ENCODE peak calls at places on chromosomes 2 and 18, in five cellular contexts. C, W, M, H and N are unnamed samples.

GRCh38 chr2:196479350-196479749 is 160.2 kb upstream of the CCDC150 start:
- DNase-seq in C (no peak), W (no peak), H (no peak), M (no peak), N (peak; percentile 89)

GRCh38 chr2:78992451-78992806 is 33.1 kb upstream of the REG3G start:
- DNase-seq in H (no peak), C (no peak), M (no peak), W (no peak), N (no peak)

GRCh38 chr2:218398437-218399390 is 954 bp upstream of the CTDSP1 start:
- DNase-seq in M (peak; percentile 55), W (peak; percentile 79), C (peak; percentile 70), H (peak; percentile 56), N (peak; percentile 59)

GRCh38 chr2:95300391-95300938 is 3.3 kb downstream of the KCNIP3 start:
- DNase-seq in M (no peak), W (no peak), H (no peak), C (no peak), N (no peak)

GRCh38 chr2:20355131-20355530 is 4.5 kb upstream of the PUM2 start:
- DNase-seq in W (no peak), C (no peak), H (no peak), M (no peak), N (no peak)

GRCh38 chr2:98944786-98945185 is 8.8 kb upstream of the CRACDL start:
- DNase-seq in H (no peak), C (no peak), M (no peak), W (no peak), N (peak; percentile 51)

GRCh38 chr2:165440367-165440766 is 29.1 kb upstream of the CSRNP3 start:
- DNase-seq in M (no peak), W (no peak), H (no peak), C (no peak), N (peak; percentile 85)

GRCh38 chr2:231807020-231807419 is 20.8 kb downstream of the COPS7B start:
- DNase-seq in H (no peak), M (no peak), C (no peak), W (no peak), N (no peak)

GRCh38 chr2:218270721-218271486 is 585 bp downstream of the PNKD start:
- DNase-seq in M (no peak), H (no peak), W (no peak), C (no peak), N (no peak)

GRCh38 chr2:19351499-19351898 is 6.9 kb downstream of the OSR1 start:
- DNase-seq in W (no peak), M (no peak), C (no peak), H (no peak), N (no peak)

GRCh38 chr2:113136828-113137775 is 9.7 kb downstream of the IL1RN start:
- DNase-seq in C (peak; percentile 38), H (no peak), W (no peak), M (peak; percentile 41), N (peak; percentile 64)

GRCh38 chr18:52992041-52992440 is 652.0 kb downstream of the DCC start:
- DNase-seq in C (no peak), W (no peak), M (no peak), H (no peak), N (no peak)

GRCh38 chr2:15498554-15498953 is 62.6 kb downstream of the NBAS start:
- DNase-seq in M (no peak), W (no peak), C (no peak), H (no peak), N (no peak)

GRCh38 chr2:98347298-98348065 is 1.2 kb downstream of the CNGA3 start:
- DNase-seq in H (no peak), M (no peak), C (no peak), W (no peak), N (no peak)

GRCh38 chr2:156087875-156088274 is 244.6 kb downstream of the NR4A2 start:
- DNase-seq in H (no peak), M (no peak), W (no peak), C (no peak), N (peak; percentile 24)

GRCh38 chr18:2547477-2548087 is 23.7 kb downstream of the METTL4 start:
- DNase-seq in M (peak; percentile 36), W (no peak), C (no peak), H (no peak), N (peak; percentile 86)

GRCh38 chr2:39696072-39696471 is 30.4 kb downstream of the TMEM178A start:
- DNase-seq in W (no peak), H (no peak), M (no peak), C (no peak), N (peak; percentile 74)